ENCODE peak calls at places on chromosomes 2 and 18, in seven cellular contexts. E, H, R, F, K, Q and Z are unnamed samples.

GRCh38 chr2:55054476-55054875 is 4.2 kb upstream of the RTN4 start:
- DNase-seq in K (no peak), R (no peak), H (no peak), F (no peak), E (no peak), Q (peak; percentile 76), Z (no peak)

GRCh38 chr2:23199115-23199918 is 185.7 kb upstream of the KLHL29 start:
- DNase-seq in Q (peak; percentile 42), F (peak; percentile 76), K (no peak), E (no peak), H (peak; percentile 18), R (no peak), Z (peak; percentile 67)

GRCh38 chr2:61575447-61575859 is 37.3 kb upstream of the XPO1 start:
- DNase-seq in F (no peak), H (peak; percentile 24), K (no peak), R (no peak), Q (peak; percentile 23), E (no peak), Z (no peak)

GRCh38 chr2:209511637-209512036 is 87.8 kb downstream of the MAP2 start:
- DNase-seq in E (no peak), K (no peak), H (no peak), F (no peak), R (no peak), Q (no peak), Z (no peak)

GRCh38 chr18:79062806-79063205 is 6.4 kb upstream of the ATP9B start:
- DNase-seq in K (no peak), F (no peak), Q (no peak), E (peak; percentile 35), H (no peak), R (no peak), Z (no peak)

GRCh38 chr18:76994086-76994654 is 138.4 kb downstream of the MBP start:
- DNase-seq in K (no peak), E (no peak), F (no peak), H (no peak), R (no peak), Q (no peak), Z (no peak)

GRCh38 chr2:239312081-239312501 is 88.7 kb downstream of the HDAC4 start:
- DNase-seq in F (no peak), K (no peak), E (no peak), H (no peak), R (no peak), Q (no peak), Z (no peak)

GRCh38 chr2:92073036-92073814 is 2798.0 kb upstream of the TEKT4 start:
- DNase-seq in R (peak; percentile 4), Q (no peak), K (no peak), E (no peak), H (no peak), F (no peak), Z (no peak)

GRCh38 chr2:102100371-102101096 is 42.0 kb upstream of the IL1R1 start:
- DNase-seq in F (no peak), R (no peak), H (no peak), K (no peak), Q (peak; percentile 33), E (no peak), Z (no peak)

GRCh38 chr2:141058552-141058951 is 1072.3 kb downstream of the LRP1B start:
- DNase-seq in K (no peak), R (no peak), F (no peak), Q (no peak), H (no peak), E (no peak), Z (no peak)

GRCh38 chr2:215979615-215980014 is 33.7 kb downstream of the MREG start:
- DNase-seq in R (no peak), H (no peak), E (no peak), K (no peak), Q (peak; percentile 60), F (no peak), Z (no peak)

GRCh38 chr2:120741514-120742448 is 6.1 kb downstream of the GLI2 start:
- DNase-seq in R (no peak), H (no peak), E (no peak), Q (no peak), K (no peak), F (peak; percentile 11), Z (no peak)

GRCh38 chr2:217937446-217937845 is 65.3 kb downstream of the TNS1 start:
- DNase-seq in E (no peak), K (no peak), R (no peak), Q (no peak), F (no peak), H (no peak), Z (no peak)

GRCh38 chr2:195051401-195051800 is 605.6 kb upstream of the SLC39A10 start:
- DNase-seq in R (no peak), H (no peak), K (no peak), Q (no peak), F (peak; percentile 28), E (no peak), Z (peak; percentile 28)

GRCh38 chr18:46712406-46712805 is 44.4 kb downstream of the ST8SIA5 start:
- DNase-seq in F (no peak), E (no peak), H (no peak), Q (no peak), K (no peak), R (no peak), Z (no peak)

GRCh38 chr2:214577769-214578168 is 166.9 kb downstream of the VWC2L start:
- DNase-seq in R (no peak), F (no peak), H (no peak), K (no peak), Q (no peak), E (no peak), Z (no peak)

GRCh38 chr18:51610481-51610880 is 413.0 kb upstream of the MEX3C start:
- DNase-seq in F (no peak), H (no peak), E (no peak), Q (no peak), K (no peak), R (no peak), Z (no peak)

GRCh38 chr18:12305930-12306629 is 2.0 kb upstream of the TUBB6 start:
- DNase-seq in H (no peak), K (no peak), F (no peak), E (no peak), R (no peak), Q (no peak), Z (no peak)

GRCh38 chr18:28284132-28284531 is 107.2 kb upstream of the CDH2 start:
- DNase-seq in Q (no peak), E (no peak), H (no peak), R (no peak), K (no peak), F (no peak), Z (no peak)

GRCh38 chr18:64103979-64104378 is 44.9 kb downstream of the LINC00305 start:
- DNase-seq in F (no peak), Q (no peak), K (no peak), E (peak; percentile 5), R (no peak), H (no peak), Z (no peak)

GRCh38 chr2:127531133-127531709 is 4.3 kb upstream of the MYO7B start:
- DNase-seq in K (no peak), H (no peak), F (no peak), R (no peak), E (no peak), Q (no peak), Z (no peak)

GRCh38 chr2:69298261-69298660 is 88.8 kb downstream of the GFPT1 start:
- DNase-seq in R (no peak), K (no peak), F (no peak), Q (no peak), E (no peak), H (peak; percentile 81), Z (no peak)

GRCh38 chr2:159410276-159410675 is 123.8 kb upstream of the WDSUB1 start:
- DNase-seq in K (no peak), F (no peak), E (no peak), Q (peak; percentile 19), H (no peak), R (no peak), Z (no peak)

GRCh38 chr2:64276417-64277095 is 132.3 kb upstream of the PELI1 start:
- DNase-seq in H (no peak), E (no peak), F (no peak), K (no peak), R (no peak), Q (no peak), Z (no peak)